ENCODE peak calls at places on chromosomes 11 and 22, in seven cellular contexts. V, Z, X, P, B, Y and G are unnamed samples.

GRCh38 chr22:27115816-27116256 is 458.4 kb downstream of the MIAT start:
- DNase-seq in V (no peak), P (peak; percentile 92), Z (peak; percentile 77), Y (no peak), X (no peak), B (no peak), G (no peak)

GRCh38 chr11:92839450-92839849 is 130.0 kb upstream of the MTNR1B start:
- DNase-seq in Z (no peak), X (no peak), V (no peak), Y (no peak), B (no peak), P (no peak), G (no peak)

GRCh38 chr22:38941488-38941987 is 15.9 kb upstream of the APOBEC3A start:
- DNase-seq in V (no peak), P (no peak), Y (no peak), Z (no peak), X (no peak), B (peak; percentile 88), G (no peak)

GRCh38 chr11:58513747-58514367 is 6.0 kb upstream of the OR5B21 start:
- DNase-seq in P (peak; percentile 64), V (peak; percentile 54), Y (peak; percentile 29), Z (peak; percentile 51), X (peak; percentile 66), B (no peak), G (peak; percentile 31)

GRCh38 chr11:66365166-66365565 is 6.4 kb downstream of the SLC29A2 start:
- DNase-seq in P (no peak), Z (no peak), X (no peak), Y (no peak), V (no peak), B (no peak), G (no peak)

GRCh38 chr11:65392186-65392829 is 5.9 kb downstream of the FRMD8 start:
- DNase-seq in V (no peak), P (no peak), Z (no peak), B (no peak), X (no peak), Y (peak; percentile 66), G (no peak)

GRCh38 chr11:45844822-45845573 is 2.3 kb upstream of the CRY2 start:
- DNase-seq in B (no peak), V (no peak), Z (no peak), X (no peak), P (no peak), Y (no peak), G (no peak)

GRCh38 chr11:36162909-36163434 is 126.3 kb downstream of the COMMD9 start:
- DNase-seq in Z (no peak), P (no peak), V (no peak), X (peak; percentile 40), Y (peak; percentile 62), B (no peak), G (no peak)

GRCh38 chr22:20624161-20624616 is 116.8 kb downstream of the MED15 start:
- DNase-seq in P (no peak), X (no peak), Y (no peak), Z (no peak), V (no peak), B (peak; percentile 85), G (no peak)

GRCh38 chr11:4146070-4146764 is 51.6 kb downstream of the RRM1 start:
- DNase-seq in Z (no peak), X (peak; percentile 75), V (no peak), Y (no peak), P (no peak), B (no peak), G (no peak)

GRCh38 chr11:125921042-125921441 is 16.7 kb downstream of the DDX25 start:
- DNase-seq in X (no peak), P (no peak), Y (no peak), V (no peak), B (no peak), Z (peak; percentile 62), G (no peak)

GRCh38 chr11:48683226-48683720 is 194.7 kb downstream of the OR4A47 start:
- DNase-seq in P (no peak), Y (no peak), B (no peak), X (no peak), V (no peak), Z (no peak), G (no peak)

GRCh38 chr22:44917372-44918165 is 92.2 kb downstream of the PHF21B start:
- DNase-seq in X (no peak), P (no peak), Y (no peak), B (no peak), V (no peak), Z (no peak), G (no peak)
- TF ChIP-seq JUND in X (no peak), P (no peak), Y (no peak), B (no peak), V (no peak), Z (no peak), G (no peak)

DNA sequence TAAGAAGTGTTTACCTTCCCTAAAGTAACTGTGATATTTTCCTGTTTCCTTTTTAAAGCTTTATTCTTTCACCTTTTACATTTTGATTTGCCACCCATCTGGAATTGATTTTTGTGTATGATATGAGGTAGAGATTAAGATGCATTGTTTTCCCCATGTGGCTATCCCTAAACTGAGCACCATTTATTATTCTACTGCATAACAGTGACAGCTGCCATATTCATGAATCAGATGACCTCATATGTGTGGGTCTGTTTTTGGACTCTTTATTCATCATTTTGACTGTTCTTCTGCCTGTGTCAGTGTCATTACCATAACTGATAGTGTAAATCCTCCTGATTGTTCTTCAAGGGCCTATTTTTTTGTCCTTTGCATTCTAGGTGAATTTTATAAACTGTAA is 50.8 kb downstream of the HIPK3 start:
- DNase-seq in B (no peak), P (no peak), X (no peak), Z (no peak), Y (peak; percentile 55), V (no peak), G (no peak)
- TF ChIP-seq JUND in B (no peak), P (no peak), X (no peak), Z (no peak), Y (peak; percentile 53), V (no peak), G (no peak)

GRCh38 chr11:88428959-88429358 is 91.4 kb upstream of the CTSC start:
- DNase-seq in X (no peak), V (no peak), B (no peak), Y (no peak), P (no peak), Z (no peak), G (no peak)

GRCh38 chr11:88435405-88435804 is 97.9 kb upstream of the CTSC start:
- DNase-seq in V (no peak), P (no peak), B (peak; percentile 77), Y (no peak), Z (no peak), X (no peak), G (no peak)

GRCh38 chr11:88434333-88434976 is 96.9 kb upstream of the CTSC start:
- DNase-seq in B (no peak), P (no peak), V (no peak), Z (peak; percentile 9), Y (no peak), X (peak; percentile 59), G (no peak)

GRCh38 chr11:88433546-88434230 is 96.2 kb upstream of the CTSC start:
- DNase-seq in B (no peak), V (no peak), Y (no peak), X (no peak), P (no peak), Z (peak; percentile 65), G (no peak)

DNA sequence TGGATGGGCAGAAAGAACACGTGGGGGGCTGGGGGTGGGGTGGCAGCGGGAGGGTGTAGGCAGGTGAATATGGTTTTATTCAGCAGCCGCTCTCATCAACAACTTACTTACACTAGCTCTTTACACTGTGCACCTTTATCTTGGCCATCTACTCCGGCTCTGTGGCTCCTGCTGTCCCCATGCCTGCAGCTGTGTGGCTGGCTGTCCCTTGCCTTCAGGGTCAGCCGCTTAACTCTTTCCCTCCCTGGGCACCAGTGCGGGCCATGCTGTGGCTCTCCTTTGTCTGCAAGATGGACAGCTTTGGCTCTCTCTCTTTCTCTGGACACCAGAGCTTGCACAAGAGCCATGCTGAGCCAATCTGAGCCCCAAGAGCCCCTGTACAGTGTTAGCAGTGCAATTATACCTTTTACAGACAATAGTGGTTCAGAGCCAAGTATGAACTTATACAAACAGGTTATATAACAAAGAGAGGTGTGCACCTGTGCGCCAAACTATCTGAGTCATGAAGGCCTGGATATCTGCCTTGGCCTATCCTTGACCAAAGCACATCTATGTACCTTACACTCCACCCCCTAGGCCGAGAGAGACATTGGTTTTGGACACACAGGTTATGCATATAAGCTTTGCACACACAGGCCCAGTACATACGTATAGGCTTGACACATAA is 94.3 kb upstream of the CTSC start:
- DNase-seq in Y (peak; percentile 3), X (peak; percentile 50), Z (peak; percentile 4), P (no peak), B (no peak), V (no peak), G (no peak)
- TF ChIP-seq JUND in Y (no peak), X (no peak), Z (no peak), P (no peak), B (no peak), V (no peak), G (no peak)

DNA sequence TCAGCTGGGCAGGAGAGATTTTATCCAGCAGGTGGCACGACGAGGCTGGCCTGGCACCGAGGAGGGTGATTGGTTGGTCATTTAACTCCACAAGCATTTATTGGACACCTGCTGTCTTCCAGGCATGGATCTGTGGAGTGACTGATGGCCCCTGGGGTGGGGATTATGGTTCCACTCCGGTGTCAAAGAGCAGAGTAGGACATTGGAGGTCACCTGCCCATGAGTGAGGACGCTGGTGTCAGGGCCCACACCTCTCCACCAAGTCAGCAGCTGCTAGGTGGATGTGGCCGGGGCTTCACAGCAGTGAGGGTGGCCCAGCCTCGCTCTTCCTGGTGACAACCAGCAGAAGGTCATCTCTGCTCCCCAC is 428.5 kb downstream of the TBC1D22A start:
- DNase-seq in Z (no peak), V (no peak), Y (no peak), X (no peak), P (peak; percentile 8), B (no peak), G (peak; percentile 21)
- TF ChIP-seq JUND in Z (no peak), V (no peak), Y (no peak), X (no peak), P (no peak), B (no peak), G (no peak)

GRCh38 chr22:31647516-31647915 is 14.5 kb downstream of the PISD start:
- DNase-seq in B (no peak), Y (no peak), P (no peak), Z (no peak), V (no peak), X (no peak), G (no peak)
- TF ChIP-seq JUND in B (no peak), Y (no peak), P (no peak), Z (no peak), V (no peak), X (no peak), G (no peak)

GRCh38 chr11:109994896-109995295 is 98.3 kb upstream of the ZC3H12C start:
- DNase-seq in Z (no peak), X (peak; percentile 6), Y (peak; percentile 8), P (no peak), B (no peak), V (no peak), G (no peak)
- TF ChIP-seq JUND in Z (no peak), X (no peak), Y (no peak), P (no peak), B (no peak), V (no peak), G (no peak)